ENCODE peak calls at places on chromosome 1, in ten cellular contexts. M, E, L, D, R, I, F, Q, G and V are unnamed samples.

GRCh38 chr1:41419584-41420295 is 58.5 kb downstream of the FOXO6 start:
- DNase-seq in M (no peak), L (no peak), G (no peak), R (no peak), F (no peak), D (no peak), I (no peak), E (no peak), Q (no peak), V (no peak)

GRCh38 chr1:227459977-227460376 is 103.4 kb upstream of the ZNF678 start:
- DNase-seq in M (no peak), D (no peak), Q (no peak), G (no peak), I (no peak), E (no peak), R (no peak), L (no peak), F (no peak), V (no peak)

GRCh38 chr1:208126108-208126507 is 118.1 kb downstream of the PLXNA2 start:
- DNase-seq in I (no peak), Q (no peak), R (no peak), L (no peak), F (no peak), E (no peak), M (no peak), G (no peak), D (no peak), V (no peak)

GRCh38 chr1:204624631-204625216 is 60.8 kb downstream of the LRRN2 start:
- DNase-seq in M (no peak), E (no peak), L (no peak), G (no peak), R (no peak), D (no peak), F (no peak), Q (no peak), I (no peak), V (no peak)

GRCh38 chr1:44545961-44546360 is 128.3 kb downstream of the TMEM53 start:
- DNase-seq in G (no peak), I (no peak), D (no peak), F (peak), Q (no peak), L (no peak), E (no peak), R (no peak), M (no peak), V (no peak)

GRCh38 chr1:244839656-244840055 is 4.2 kb downstream of the COX20 start:
- DNase-seq in E (no peak), F (no peak), L (no peak), R (no peak), Q (no peak), M (no peak), D (no peak), I (no peak), G (no peak), V (no peak)

GRCh38 chr1:65449214-65449823 is 28.9 kb downstream of the LEPR start:
- DNase-seq in Q (no peak), D (no peak), I (no peak), L (no peak), F (no peak), E (no peak), M (no peak), R (no peak), G (no peak), V (no peak)

GRCh38 chr1:24866211-24867063 is 63.6 kb downstream of the RUNX3 start:
- DNase-seq in G (no peak), Q (peak), M (no peak), L (peak), I (no peak), F (no peak), R (no peak), D (no peak), E (no peak), V (peak)

GRCh38 chr1:214228976-214229375 is 52.0 kb upstream of the SMYD2 start:
- DNase-seq in I (peak), D (no peak), E (no peak), R (no peak), L (no peak), Q (no peak), F (no peak), M (no peak), G (no peak), V (no peak)

GRCh38 chr1:110255388-110255787 is 45.3 kb downstream of the KCNC4 start:
- DNase-seq in G (peak), L (no peak), I (no peak), F (no peak), Q (no peak), R (no peak), M (no peak), D (no peak), E (no peak), V (no peak)

GRCh38 chr1:229225331-229225782 is 45.6 kb upstream of the RAB4A start:
- DNase-seq in I (no peak), L (no peak), D (no peak), M (no peak), Q (peak), R (no peak), E (no peak), F (peak), G (no peak), V (no peak)

GRCh38 chr1:34101151-34101550 is 63.9 kb downstream of the CSMD2 start:
- DNase-seq in D (no peak), F (no peak), M (no peak), L (peak), R (no peak), I (no peak), G (no peak), E (no peak), Q (no peak), V (no peak)

GRCh38 chr1:153150846-153151245 is at the start of gene SPRR2G:
- DNase-seq in L (no peak), E (no peak), F (no peak), G (no peak), D (no peak), M (no peak), Q (no peak), I (no peak), R (no peak), V (no peak)

GRCh38 chr1:180213401-180214177 is 16.5 kb upstream of the LHX4 start:
- DNase-seq in D (no peak), Q (peak), I (no peak), F (peak), G (no peak), L (peak), M (no peak), R (no peak), E (no peak), V (no peak)

GRCh38 chr1:180208264-180208663 is 21.8 kb upstream of the LHX4 start:
- DNase-seq in M (no peak), G (no peak), Q (peak), I (no peak), R (no peak), E (no peak), L (no peak), D (no peak), F (no peak), V (no peak)

GRCh38 chr1:180210008-180210555 is 20.0 kb upstream of the LHX4 start:
- DNase-seq in F (peak), Q (peak), I (no peak), G (no peak), R (no peak), D (no peak), E (no peak), L (no peak), M (no peak), V (no peak)

GRCh38 chr1:180211156-180211859 is 18.8 kb upstream of the LHX4 start:
- DNase-seq in R (no peak), G (no peak), F (no peak), Q (peak), I (no peak), L (no peak), D (no peak), E (no peak), M (no peak), V (no peak)

DNA sequence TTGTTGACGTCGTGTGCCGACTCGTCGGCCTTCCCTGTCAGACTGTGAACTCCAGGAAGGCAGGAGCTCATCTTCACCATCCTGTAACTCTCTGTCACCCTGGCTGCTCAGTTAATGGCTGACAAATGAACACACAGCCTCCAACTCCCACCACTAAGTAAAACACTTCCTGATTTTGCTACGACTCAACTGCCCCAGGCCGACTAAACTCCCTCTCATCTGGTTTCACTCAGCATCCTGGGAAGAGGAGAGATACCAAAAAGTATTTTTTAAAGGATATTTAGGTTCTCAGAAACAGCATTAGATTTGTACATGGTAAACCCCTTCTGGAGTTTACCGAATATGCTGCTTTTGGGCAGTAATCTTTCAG is 18.2 kb upstream of the LHX4 start:
- DNase-seq in F (peak), E (no peak), G (no peak), I (no peak), R (no peak), M (no peak), L (peak), D (no peak), Q (no peak), V (no peak)
- H3K27ac ChIP-seq in F (no peak), E (no peak), G (no peak), I (no peak), R (no peak), M (no peak), L (no peak), D (no peak), Q (no peak), V (no peak)

GRCh38 chr1:100039571-100039970 is 69.8 kb downstream of the SLC35A3 start:
- DNase-seq in M (no peak), D (no peak), E (no peak), L (peak), F (no peak), G (no peak), I (no peak), R (no peak), Q (no peak), V (no peak)
- H3K27ac ChIP-seq in M (peak), D (no peak), E (peak), L (peak), F (peak), G (no peak), I (peak), R (peak), Q (peak), V (peak)

GRCh38 chr1:7401814-7402547 is 369.1 kb upstream of the VAMP3 start:
- DNase-seq in R (peak), E (no peak), M (no peak), G (no peak), L (peak), I (no peak), Q (peak), D (no peak), F (peak), V (peak)

GRCh38 chr1:7403265-7404045 is 367.6 kb upstream of the VAMP3 start:
- DNase-seq in R (no peak), F (peak), E (no peak), M (no peak), Q (no peak), D (no peak), G (no peak), I (no peak), L (no peak), V (peak)

GRCh38 chr1:7400566-7400965 is 370.5 kb upstream of the VAMP3 start:
- DNase-seq in E (no peak), M (no peak), Q (no peak), G (no peak), R (no peak), D (no peak), F (no peak), I (no peak), L (no peak), V (peak)

GRCh38 chr1:7404046-7404742 is 366.9 kb upstream of the VAMP3 start:
- DNase-seq in L (no peak), M (no peak), Q (no peak), I (no peak), D (no peak), E (no peak), R (no peak), F (no peak), G (no peak), V (peak)

GRCh38 chr1:7402548-7402850 is 368.6 kb upstream of the VAMP3 start:
- DNase-seq in D (no peak), R (no peak), M (no peak), L (no peak), Q (no peak), E (no peak), G (no peak), F (no peak), I (no peak), V (peak)
- H3K27ac ChIP-seq in D (no peak), R (peak), M (no peak), L (peak), Q (peak), E (no peak), G (no peak), F (peak), I (no peak), V (no peak)

DNA sequence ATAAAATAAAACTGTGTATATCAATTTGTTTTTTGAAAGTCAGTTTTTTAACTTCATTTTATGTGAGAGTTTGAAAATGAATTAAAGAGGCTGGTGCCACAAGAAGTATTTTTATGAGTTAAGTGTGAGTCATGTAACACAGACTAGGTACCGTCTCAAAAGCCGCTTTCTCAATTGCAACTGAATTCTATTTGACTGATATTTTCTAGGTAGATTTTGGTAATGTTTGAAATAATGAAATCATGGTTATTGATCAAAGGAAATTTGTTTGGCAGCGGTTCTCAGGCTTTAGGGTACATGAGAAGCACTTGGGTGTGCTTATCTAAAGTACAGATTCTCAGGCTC is 4.6 kb downstream of the SNX27 start:
- DNase-seq in I (no peak), D (no peak), E (no peak), L (peak), F (peak), M (no peak), Q (no peak), R (no peak), G (no peak), V (no peak)
- H3K27ac ChIP-seq in I (no peak), D (no peak), E (peak), L (no peak), F (peak), M (no peak), Q (peak), R (no peak), G (no peak), V (no peak)

DNA sequence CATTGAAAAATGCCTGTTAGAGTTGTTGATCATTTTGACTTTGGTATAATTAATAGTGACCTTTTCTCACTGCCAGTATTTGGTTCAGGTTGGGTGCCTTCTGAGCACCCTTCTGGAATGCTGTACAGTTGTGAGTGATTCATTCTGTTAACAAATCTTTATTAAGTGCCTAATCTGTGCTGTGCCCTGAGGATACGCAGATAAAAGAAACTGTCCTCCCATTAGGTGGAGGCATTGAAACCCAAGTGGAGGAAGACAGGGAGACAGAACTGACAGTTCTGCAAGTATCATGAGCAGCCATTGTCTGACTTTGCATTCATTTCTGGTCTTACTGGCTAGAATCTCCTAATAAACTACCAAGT is 76.1 kb upstream of the ZNF326 start:
- DNase-seq in E (no peak), Q (no peak), R (no peak), D (no peak), L (no peak), F (peak), G (no peak), I (no peak), M (no peak), V (no peak)
- H3K27ac ChIP-seq in E (no peak), Q (peak), R (no peak), D (no peak), L (no peak), F (no peak), G (no peak), I (peak), M (no peak), V (no peak)